ENCODE peak calls at places on chromosomes 2 and 18, in five cellular contexts. G is HCT116, W is GM12878, F is K562, L is HepG2. B is an unnamed sample.

GRCh38 chr18:5546660-5547059 is 2.9 kb upstream of the EPB41L3 start:
- DNase-seq in G (no peak), W (no peak), F (no peak), L (no peak), B (no peak)

GRCh38 chr18:13003466-13003896 is 12.3 kb downstream of the CEP192 start:
- DNase-seq in G (peak; percentile 78), W (no peak), F (peak; percentile 66), L (peak; percentile 47), B (peak; percentile 44)

GRCh38 chr2:162245737-162246136 is 2.5 kb upstream of the FAP start:
- DNase-seq in G (no peak), W (no peak), F (no peak), L (no peak), B (no peak)

GRCh38 chr2:211611061-211611518 is 927.5 kb downstream of the ERBB4 start:
- DNase-seq in G (no peak), W (no peak), F (no peak), L (peak; percentile 51), B (no peak)

GRCh38 chr2:181174880-181175590 is 194.6 kb downstream of the UBE2E3 start:
- DNase-seq in G (no peak), W (no peak), F (no peak), L (no peak), B (no peak)

GRCh38 chr2:215299337-215299859 is 12.5 kb upstream of the ATIC start:
- DNase-seq in G (no peak), W (no peak), F (peak; percentile 62), L (no peak), B (no peak)

GRCh38 chr18:61333271-61333745 is at the start of gene CDH20:
- DNase-seq in G (no peak), W (no peak), F (no peak), L (no peak), B (no peak)

GRCh38 chr2:44247924-44248323 is 27.4 kb upstream of the SLC3A1 start:
- DNase-seq in G (no peak), W (no peak), F (peak; percentile 10), L (no peak), B (peak; percentile 65)

GRCh38 chr2:205180730-205181129 is 501.6 kb upstream of the NRP2 start:
- DNase-seq in G (no peak), W (no peak), F (no peak), L (no peak), B (no peak)

GRCh38 chr2:12050381-12050780 is 303.9 kb downstream of the LPIN1 start:
- DNase-seq in G (no peak), W (no peak), F (peak; percentile 51), L (peak; percentile 16), B (peak; percentile 42)

GRCh38 chr18:23106575-23106974 is 28.7 kb upstream of the CABLES1 start:
- DNase-seq in G (peak; percentile 88), W (no peak), F (no peak), L (peak; percentile 78), B (peak; percentile 93)

GRCh38 chr2:239601201-239601851 is 200.5 kb upstream of the HDAC4 start:
- DNase-seq in G (no peak), W (no peak), F (no peak), L (no peak), B (no peak)

GRCh38 chr2:237694423-237695194 is 67.2 kb downstream of the LRRFIP1 start:
- DNase-seq in G (no peak), W (no peak), F (no peak), L (no peak), B (no peak)

GRCh38 chr2:237692601-237693079 is 65.3 kb downstream of the LRRFIP1 start:
- DNase-seq in G (no peak), W (no peak), F (no peak), L (no peak), B (peak; percentile 39)

GRCh38 chr2:237691908-237692600 is 64.7 kb downstream of the LRRFIP1 start:
- DNase-seq in G (peak; percentile 73), W (no peak), F (peak; percentile 96), L (peak; percentile 69), B (peak; percentile 68)

GRCh38 chr2:237695201-237695780 is 67.9 kb downstream of the LRRFIP1 start:
- DNase-seq in G (peak; percentile 71), W (peak; percentile 76), F (peak; percentile 38), L (no peak), B (peak; percentile 84)

GRCh38 chr2:237693281-237694039 is 66.1 kb downstream of the LRRFIP1 start:
- DNase-seq in G (no peak), W (no peak), F (no peak), L (peak; percentile 64), B (peak; percentile 69)
- TF ChIP-seq REST in G (no peak), W (no peak), F (no peak), L (no peak), B (no peak)

GRCh38 chr2:20350105-20350712 is 435 bp downstream of the PUM2 start:
- DNase-seq in G (no peak), W (no peak), F (peak; percentile 81), L (peak; percentile 38), B (peak; percentile 41)
- TF ChIP-seq POLR2A in G (no peak), W (peak; percentile 51), F (peak; percentile 71), L (peak; percentile 54), B (peak; percentile 34)

DNA sequence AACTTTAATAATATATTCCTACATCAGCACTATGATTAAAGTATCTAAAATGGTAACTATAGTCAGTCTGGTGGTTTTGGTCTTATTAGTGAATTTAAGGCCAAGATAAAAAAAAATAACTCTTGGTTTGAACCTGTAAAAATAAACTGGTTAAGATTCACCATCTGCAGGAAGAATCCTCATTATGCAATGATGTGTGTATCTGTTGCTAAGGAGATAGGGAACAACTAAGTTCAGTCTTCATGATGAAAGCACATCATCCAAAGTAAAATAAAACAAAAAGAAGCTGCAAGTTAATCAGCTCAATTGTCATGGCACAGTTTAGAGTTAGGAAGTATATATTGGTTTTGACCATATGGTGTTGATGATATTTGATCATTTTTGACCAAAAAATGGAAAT is 466.0 kb downstream of the NYAP2 start:
- DNase-seq in G (no peak), W (no peak), F (no peak), L (no peak), B (no peak)
- TF ChIP-seq RAD21 in G (no peak), W (no peak), F (no peak), L (no peak), B (no peak)

GRCh38 chr2:86622409-86622877 is 1.2 kb downstream of the RNF103 start:
- DNase-seq in G (no peak), W (no peak), F (peak; percentile 22), L (no peak), B (no peak)
- TF ChIP-seq REST in G (no peak), W (no peak), F (no peak), L (no peak), B (no peak)

DNA sequence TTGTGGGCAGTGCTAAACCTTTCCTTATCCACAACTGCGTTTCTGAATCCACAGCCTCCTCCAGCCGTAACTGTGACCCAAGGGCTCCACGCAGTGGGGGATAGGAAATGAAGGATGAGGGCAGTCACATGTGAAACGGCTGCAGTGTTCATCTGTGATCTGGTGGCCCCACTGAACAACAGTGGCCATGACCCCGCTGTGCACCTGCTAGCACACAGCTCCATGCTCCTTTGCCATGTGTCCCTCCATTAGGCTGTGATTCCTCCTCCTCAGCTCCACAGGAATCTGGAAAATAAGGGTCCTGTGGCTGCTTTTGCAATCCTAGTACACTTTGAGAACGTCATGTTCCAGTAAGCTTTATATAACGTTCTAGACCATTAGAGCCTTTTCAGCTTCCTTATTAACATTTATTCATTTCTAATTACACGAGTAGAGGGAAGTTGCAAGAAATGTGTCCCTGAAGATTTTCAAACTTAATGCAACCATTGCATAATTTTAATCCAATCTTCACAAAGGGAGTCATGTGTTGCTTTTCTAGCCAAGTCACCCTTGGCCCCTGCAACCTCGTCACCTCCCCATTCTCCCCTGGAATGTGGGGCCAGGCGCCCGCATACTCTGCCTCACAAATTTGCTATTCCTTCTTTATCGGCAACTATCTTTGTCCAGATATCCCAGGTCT is 7.1 kb upstream of the NAPG start:
- DNase-seq in G (no peak), W (no peak), F (peak; percentile 48), L (peak; percentile 16), B (no peak)
- TF ChIP-seq POLR2A in G (no peak), W (no peak), F (no peak), L (no peak), B (no peak)

DNA sequence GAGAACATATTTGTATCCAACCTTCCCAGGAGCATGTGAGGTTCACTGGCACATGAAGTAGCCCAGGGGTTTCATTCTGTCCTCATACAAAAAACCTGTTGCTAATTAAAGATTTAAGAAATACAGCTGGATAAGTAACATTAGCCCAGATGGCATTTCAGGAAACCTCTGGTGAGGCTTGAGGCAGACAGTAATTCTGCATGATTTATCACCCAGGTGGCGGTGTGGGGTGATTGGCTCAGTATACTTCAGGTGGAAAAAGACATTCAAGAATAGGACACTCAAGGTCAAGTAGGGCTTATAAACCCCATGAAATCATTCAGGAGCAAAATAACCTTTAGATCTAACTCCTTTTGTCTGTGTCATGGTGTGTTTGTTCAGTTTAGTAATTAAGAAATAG is 237.5 kb downstream of the RNF144A start:
- DNase-seq in G (no peak), W (no peak), F (no peak), L (no peak), B (no peak)
- TF ChIP-seq RAD21 in G (no peak), W (no peak), F (no peak), L (no peak), B (no peak)

GRCh38 chr2:30425326-30425725 is 21.7 kb upstream of the LCLAT1 start:
- DNase-seq in G (no peak), W (no peak), F (no peak), L (no peak), B (no peak)
- TF ChIP-seq REST in G (no peak), W (no peak), F (no peak), L (no peak), B (no peak)

DNA sequence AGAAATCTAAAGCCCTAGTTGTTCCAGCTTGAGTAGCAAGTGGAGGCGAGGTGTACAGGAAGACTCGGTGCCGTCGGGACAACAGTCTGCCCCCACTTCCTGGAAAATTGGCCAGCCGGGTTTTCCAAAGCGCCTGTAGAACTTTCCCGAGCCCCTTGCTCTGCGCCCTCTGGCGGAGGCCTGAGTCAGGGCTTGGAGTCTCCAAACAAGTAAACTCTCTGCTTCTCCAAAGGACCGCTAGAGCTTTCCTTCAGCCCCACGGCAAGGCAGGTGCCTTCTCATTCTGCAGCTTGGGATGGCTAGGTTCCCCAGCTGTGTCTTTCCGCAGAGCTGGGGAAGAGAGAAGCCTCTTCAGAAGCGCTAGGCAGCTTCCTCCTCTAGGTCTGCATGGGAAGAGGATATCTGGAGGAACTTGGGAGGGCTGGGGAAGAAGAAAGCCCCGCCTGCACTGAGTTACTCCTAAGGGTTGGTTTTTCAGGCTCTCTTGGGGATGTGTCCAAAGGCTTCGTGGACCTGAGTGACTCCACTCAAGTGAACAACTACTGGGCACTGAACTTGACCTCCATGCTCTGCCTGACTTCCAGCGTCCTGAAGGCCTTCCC is 729 bp downstream of the SPR start:
- DNase-seq in G (peak; percentile 81), W (no peak), F (peak; percentile 77), L (peak; percentile 89), B (peak; percentile 93)
- TF ChIP-seq POLR2A in G (no peak), W (no peak), F (no peak), L (peak; percentile 37), B (peak; percentile 38)

DNA sequence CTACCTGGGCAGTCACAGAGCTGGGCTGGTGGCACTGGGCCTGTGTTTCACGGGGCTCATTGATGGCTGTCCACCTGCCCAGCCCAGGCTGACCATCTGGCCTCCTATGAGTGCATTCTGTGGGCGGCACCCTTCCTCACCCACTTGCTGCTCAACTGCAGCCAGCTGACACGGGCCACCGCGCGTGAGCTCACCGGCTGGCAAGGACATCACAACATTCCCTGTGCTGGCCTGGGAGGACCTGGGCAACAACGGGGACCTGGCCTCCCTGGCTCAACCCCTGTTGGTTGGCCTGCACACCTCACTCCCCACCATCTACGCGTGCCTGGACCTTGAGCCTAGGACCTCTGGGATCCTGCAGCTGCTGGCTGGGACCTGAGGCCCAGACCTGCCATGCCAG is 98.2 kb upstream of the DTNA start:
- DNase-seq in G (no peak), W (no peak), F (no peak), L (no peak), B (no peak)
- TF ChIP-seq RAD21 in G (no peak), W (no peak), F (no peak), L (no peak), B (no peak)

B was measured in A549.